ENCODE peak calls at places on chromosomes 16 and 17, in four cellular contexts. One of them, this sample, is unnamed.

GRCh38 chr16:2585651-2586081 is 47.8 kb downstream of the PDPK1 start:
- DNase-seq in GM19239: no peak
- DNase-seq in neuronal stem cell: no peak
- DNase-seq in nucleus accumbens: no peak
- DNase-seq in this sample: no peak

GRCh38 chr17:28926786-28927185 is 23.9 kb upstream of the DHRS13 start:
- DNase-seq in GM19239: no peak
- DNase-seq in neuronal stem cell: no peak
- DNase-seq in nucleus accumbens: no peak
- DNase-seq in this sample: no peak

GRCh38 chr17:2187758-2188157 is 115.8 kb downstream of the SMG6 start:
- DNase-seq in GM19239: no peak
- DNase-seq in neuronal stem cell: no peak
- DNase-seq in nucleus accumbens: no peak
- DNase-seq in this sample: no peak

GRCh38 chr17:50129303-50129945 is 536 bp downstream of the SAMD14 start:
- DNase-seq in GM19239: no peak
- DNase-seq in neuronal stem cell: no peak
- DNase-seq in nucleus accumbens: no peak
- DNase-seq in this sample: no peak

GRCh38 chr17:17511293-17511741 is 15.1 kb upstream of the RASD1 start:
- DNase-seq in GM19239: no peak
- DNase-seq in neuronal stem cell: no peak
- DNase-seq in nucleus accumbens: no peak
- DNase-seq in this sample: peak

GRCh38 chr17:29617125-29617480 is 5.6 kb downstream of the CORO6 start:
- DNase-seq in GM19239: peak
- DNase-seq in neuronal stem cell: no peak
- DNase-seq in nucleus accumbens: peak
- DNase-seq in this sample: peak

GRCh38 chr17:72266099-72266852 is 145.5 kb downstream of the SOX9 start:
- DNase-seq in GM19239: no peak
- DNase-seq in neuronal stem cell: no peak
- DNase-seq in nucleus accumbens: no peak
- DNase-seq in this sample: no peak

GRCh38 chr17:16435951-16436886 is 20.8 kb downstream of the TRPV2 start:
- DNase-seq in GM19239: no peak
- DNase-seq in neuronal stem cell: no peak
- DNase-seq in nucleus accumbens: no peak
- DNase-seq in this sample: no peak

GRCh38 chr16:54843424-54843750 is 87.3 kb upstream of the IRX5 start:
- DNase-seq in GM19239: no peak
- DNase-seq in neuronal stem cell: no peak
- DNase-seq in nucleus accumbens: no peak
- DNase-seq in this sample: no peak

GRCh38 chr17:2798679-2799078 is 2.4 kb downstream of the RAP1GAP2 start:
- DNase-seq in GM19239: no peak
- DNase-seq in neuronal stem cell: no peak
- DNase-seq in nucleus accumbens: no peak
- DNase-seq in this sample: no peak

GRCh38 chr17:5499790-5500189 is 13.4 kb downstream of the MIS12 start:
- DNase-seq in GM19239: no peak
- DNase-seq in neuronal stem cell: peak
- DNase-seq in nucleus accumbens: peak
- DNase-seq in this sample: no peak

GRCh38 chr17:28620010-28620409 is 6.0 kb upstream of the RSKR start:
- DNase-seq in GM19239: no peak
- DNase-seq in neuronal stem cell: no peak
- DNase-seq in nucleus accumbens: no peak
- DNase-seq in this sample: no peak

GRCh38 chr17:59451706-59452105 is 113.7 kb upstream of the DHX40 start:
- DNase-seq in GM19239: no peak
- DNase-seq in neuronal stem cell: no peak
- DNase-seq in nucleus accumbens: no peak
- DNase-seq in this sample: no peak

GRCh38 chr16:55351936-55352335 is 27.9 kb downstream of the IRX6 start:
- DNase-seq in GM19239: no peak
- DNase-seq in neuronal stem cell: no peak
- DNase-seq in nucleus accumbens: no peak
- DNase-seq in this sample: no peak

GRCh38 chr17:73591278-73592078 is 52.8 kb downstream of the SDK2 start:
- DNase-seq in GM19239: peak
- DNase-seq in neuronal stem cell: no peak
- DNase-seq in nucleus accumbens: no peak
- DNase-seq in this sample: no peak

GRCh38 chr17:34178047-34178446 is 77.0 kb upstream of the CCL2 start:
- DNase-seq in GM19239: no peak
- DNase-seq in neuronal stem cell: no peak
- DNase-seq in nucleus accumbens: no peak
- DNase-seq in this sample: no peak

GRCh38 chr16:48117217-48118105 is 38.3 kb downstream of the ABCC12 start:
- DNase-seq in GM19239: peak
- DNase-seq in neuronal stem cell: peak
- DNase-seq in nucleus accumbens: no peak
- DNase-seq in this sample: peak

GRCh38 chr17:57892820-57893595 is 43.2 kb upstream of the MRPS23 start:
- DNase-seq in GM19239: no peak
- DNase-seq in neuronal stem cell: peak
- DNase-seq in nucleus accumbens: peak
- DNase-seq in this sample: peak

GRCh38 chr17:65519471-65519870 is 42.0 kb downstream of the AXIN2 start:
- DNase-seq in GM19239: no peak
- DNase-seq in neuronal stem cell: no peak
- DNase-seq in nucleus accumbens: no peak
- DNase-seq in this sample: no peak

GRCh38 chr17:52159810-52160578 is 1.5 kb upstream of the CA10 start:
- DNase-seq in GM19239: no peak
- DNase-seq in neuronal stem cell: no peak
- DNase-seq in nucleus accumbens: no peak
- DNase-seq in this sample: no peak

GRCh38 chr17:79338142-79338541 is 263.5 kb downstream of the ENGASE start:
- DNase-seq in GM19239: no peak
- DNase-seq in neuronal stem cell: no peak
- DNase-seq in nucleus accumbens: no peak
- DNase-seq in this sample: no peak

GRCh38 chr17:28974451-28974850 is 23.1 kb upstream of the PHF12 start:
- DNase-seq in GM19239: no peak
- DNase-seq in neuronal stem cell: no peak
- DNase-seq in nucleus accumbens: no peak
- DNase-seq in this sample: no peak

GRCh38 chr16:49411121-49411970 is 37.7 kb downstream of the C16orf78 start:
- DNase-seq in GM19239: no peak
- DNase-seq in neuronal stem cell: no peak
- DNase-seq in nucleus accumbens: no peak
- DNase-seq in this sample: no peak

GRCh38 chr17:39813631-39814030 is 50.5 kb downstream of the IKZF3 start:
- DNase-seq in GM19239: no peak
- DNase-seq in neuronal stem cell: no peak
- DNase-seq in nucleus accumbens: no peak
- DNase-seq in this sample: peak

GRCh38 chr16:75130150-75130771 is 13.7 kb upstream of the LDHD start:
- DNase-seq in GM19239: no peak
- DNase-seq in neuronal stem cell: no peak
- DNase-seq in nucleus accumbens: no peak
- DNase-seq in this sample: no peak

GRCh38 chr17:63366238-63366561 is 79.9 kb downstream of the CYB561 start:
- DNase-seq in GM19239: no peak
- DNase-seq in neuronal stem cell: no peak
- DNase-seq in nucleus accumbens: no peak
- DNase-seq in this sample: no peak

This sample was measured in psoas muscle.